ENCODE peak calls at places on chromosome 4, in four cellular contexts. One of them, this sample, is unnamed.

GRCh38 chr4:52376107-52376704 is 282.9 kb downstream of the USP46 start:
- DNase-seq in ascending aorta: no peak
- DNase-seq in cardiac fibroblast: peak
- DNase-seq in astrocyte of the spinal cord: peak
- DNase-seq in this sample: peak

GRCh38 chr4:145177906-145178538 is 2.4 kb downstream of the OTUD4 start:
- DNase-seq in ascending aorta: no peak
- DNase-seq in cardiac fibroblast: peak
- DNase-seq in astrocyte of the spinal cord: peak
- DNase-seq in this sample: peak

GRCh38 chr4:38805530-38806145 is 1.0 kb upstream of the TLR1 start:
- DNase-seq in ascending aorta: no peak
- DNase-seq in cardiac fibroblast: peak
- DNase-seq in astrocyte of the spinal cord: no peak
- DNase-seq in this sample: peak

GRCh38 chr4:187125062-187125461 is 401.4 kb upstream of the FAT1 start:
- DNase-seq in ascending aorta: no peak
- DNase-seq in cardiac fibroblast: no peak
- DNase-seq in astrocyte of the spinal cord: no peak
- DNase-seq in this sample: no peak

GRCh38 chr4:72569719-72570235 is 756 bp upstream of the ADAMTS3 start:
- DNase-seq in ascending aorta: peak
- DNase-seq in cardiac fibroblast: no peak
- DNase-seq in astrocyte of the spinal cord: peak
- DNase-seq in this sample: peak

GRCh38 chr4:1112174-1112820 is 1.1 kb downstream of the RNF212 start:
- DNase-seq in ascending aorta: no peak
- DNase-seq in cardiac fibroblast: no peak
- DNase-seq in astrocyte of the spinal cord: no peak
- DNase-seq in this sample: no peak

GRCh38 chr4:45453258-45453841 is 670.5 kb downstream of the GABRG1 start:
- DNase-seq in ascending aorta: no peak
- DNase-seq in cardiac fibroblast: peak
- DNase-seq in astrocyte of the spinal cord: peak
- DNase-seq in this sample: peak

GRCh38 chr4:189355590-189355989 is 585.1 kb upstream of the FRG1 start:
- DNase-seq in ascending aorta: no peak
- DNase-seq in cardiac fibroblast: no peak
- DNase-seq in astrocyte of the spinal cord: no peak
- DNase-seq in this sample: no peak

GRCh38 chr4:148112231-148112982 is 329.8 kb downstream of the NR3C2 start:
- DNase-seq in ascending aorta: no peak
- DNase-seq in cardiac fibroblast: peak
- DNase-seq in astrocyte of the spinal cord: peak
- DNase-seq in this sample: peak

GRCh38 chr4:40337081-40337480 is 1.9 kb downstream of the CHRNA9 start:
- DNase-seq in ascending aorta: no peak
- DNase-seq in cardiac fibroblast: no peak
- DNase-seq in astrocyte of the spinal cord: no peak
- DNase-seq in this sample: no peak

GRCh38 chr4:151409470-151410313 is 716 bp downstream of the FHIP1A start:
- DNase-seq in ascending aorta: no peak
- DNase-seq in cardiac fibroblast: peak
- DNase-seq in astrocyte of the spinal cord: peak
- DNase-seq in this sample: peak

GRCh38 chr4:15043226-15043625 is 40.9 kb downstream of the CPEB2 start:
- DNase-seq in ascending aorta: no peak
- DNase-seq in cardiac fibroblast: no peak
- DNase-seq in astrocyte of the spinal cord: no peak
- DNase-seq in this sample: no peak

DNA sequence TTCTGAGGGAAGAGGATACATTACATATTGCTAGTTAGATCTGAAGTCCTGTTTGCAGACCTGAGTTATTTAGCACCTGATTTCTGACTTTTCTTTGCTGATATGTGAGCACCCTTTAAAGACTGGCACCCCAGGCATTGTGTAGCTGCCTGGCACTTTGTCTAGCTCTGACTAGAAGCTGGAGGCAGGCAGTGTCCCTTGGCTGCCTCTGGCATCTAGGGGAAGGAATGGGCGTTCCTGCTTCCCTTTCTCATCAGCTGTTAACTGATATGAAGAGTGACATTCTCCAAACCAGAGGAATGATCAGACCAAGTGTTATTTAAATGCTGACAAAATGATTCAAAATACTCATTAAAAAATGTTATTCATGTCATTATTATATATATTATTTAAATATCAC is 30.3 kb upstream of the SHISA3 start:
- DNase-seq in ascending aorta: no peak
- DNase-seq in cardiac fibroblast: no peak
- DNase-seq in astrocyte of the spinal cord: no peak
- DNase-seq in this sample: no peak
- H3K4me3 ChIP-seq in ascending aorta: no peak
- H3K4me3 ChIP-seq in cardiac fibroblast: no peak
- H3K4me3 ChIP-seq in astrocyte of the spinal cord: no peak
- H3K4me3 ChIP-seq in this sample: no peak

DNA sequence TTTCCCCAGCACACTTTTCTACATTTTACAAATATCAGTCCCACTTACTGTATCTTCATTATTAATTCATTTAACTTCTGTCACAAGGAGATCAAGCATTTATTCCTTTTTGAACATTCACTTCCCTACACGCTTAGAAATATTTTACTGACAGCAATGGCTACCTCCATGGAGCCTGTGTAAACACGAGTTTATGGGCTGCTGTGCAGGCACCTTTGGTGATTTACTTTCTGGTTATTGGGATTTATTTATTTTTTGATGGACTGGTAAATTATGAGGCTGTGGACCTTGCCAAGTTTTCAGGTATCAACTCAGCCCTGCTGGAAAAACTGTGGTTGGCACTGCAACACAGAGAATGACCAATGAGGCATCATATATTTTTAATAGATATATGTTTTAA is 45.4 kb upstream of the PAQR3 start:
- DNase-seq in ascending aorta: no peak
- DNase-seq in cardiac fibroblast: no peak
- DNase-seq in astrocyte of the spinal cord: no peak
- DNase-seq in this sample: no peak
- H3K4me3 ChIP-seq in ascending aorta: no peak
- H3K4me3 ChIP-seq in cardiac fibroblast: no peak
- H3K4me3 ChIP-seq in astrocyte of the spinal cord: no peak
- H3K4me3 ChIP-seq in this sample: no peak

GRCh38 chr4:153527690-153528089 is 61.5 kb downstream of the TMEM131L start:
- DNase-seq in ascending aorta: peak
- DNase-seq in cardiac fibroblast: no peak
- DNase-seq in astrocyte of the spinal cord: no peak
- DNase-seq in this sample: no peak

GRCh38 chr4:153530284-153530995 is 64.3 kb downstream of the TMEM131L start:
- DNase-seq in ascending aorta: peak
- DNase-seq in cardiac fibroblast: no peak
- DNase-seq in astrocyte of the spinal cord: no peak
- DNase-seq in this sample: no peak

GRCh38 chr4:153528705-153529493 is 62.7 kb downstream of the TMEM131L start:
- DNase-seq in ascending aorta: peak
- DNase-seq in cardiac fibroblast: no peak
- DNase-seq in astrocyte of the spinal cord: no peak
- DNase-seq in this sample: no peak

GRCh38 chr4:153530996-153531375 is 64.8 kb downstream of the TMEM131L start:
- DNase-seq in ascending aorta: no peak
- DNase-seq in cardiac fibroblast: no peak
- DNase-seq in astrocyte of the spinal cord: no peak
- DNase-seq in this sample: no peak

GRCh38 chr4:153529646-153530045 is 63.5 kb downstream of the TMEM131L start:
- DNase-seq in ascending aorta: no peak
- DNase-seq in cardiac fibroblast: peak
- DNase-seq in astrocyte of the spinal cord: no peak
- DNase-seq in this sample: peak
- H3K4me3 ChIP-seq in ascending aorta: no peak
- H3K4me3 ChIP-seq in cardiac fibroblast: no peak
- H3K4me3 ChIP-seq in astrocyte of the spinal cord: no peak
- H3K4me3 ChIP-seq in this sample: no peak

GRCh38 chr4:8203817-8204216 is 4.7 kb downstream of the SH3TC1 start:
- DNase-seq in ascending aorta: no peak
- DNase-seq in cardiac fibroblast: no peak
- DNase-seq in astrocyte of the spinal cord: no peak
- DNase-seq in this sample: no peak

GRCh38 chr4:8204576-8205227 is 5.6 kb downstream of the SH3TC1 start:
- DNase-seq in ascending aorta: no peak
- DNase-seq in cardiac fibroblast: no peak
- DNase-seq in astrocyte of the spinal cord: no peak
- DNase-seq in this sample: no peak

GRCh38 chr4:8201341-8201781 is 2.3 kb downstream of the SH3TC1 start:
- DNase-seq in ascending aorta: no peak
- DNase-seq in cardiac fibroblast: peak
- DNase-seq in astrocyte of the spinal cord: no peak
- DNase-seq in this sample: no peak

GRCh38 chr4:8202108-8202507 is 3.0 kb downstream of the SH3TC1 start:
- DNase-seq in ascending aorta: no peak
- DNase-seq in cardiac fibroblast: no peak
- DNase-seq in astrocyte of the spinal cord: no peak
- DNase-seq in this sample: no peak

DNA sequence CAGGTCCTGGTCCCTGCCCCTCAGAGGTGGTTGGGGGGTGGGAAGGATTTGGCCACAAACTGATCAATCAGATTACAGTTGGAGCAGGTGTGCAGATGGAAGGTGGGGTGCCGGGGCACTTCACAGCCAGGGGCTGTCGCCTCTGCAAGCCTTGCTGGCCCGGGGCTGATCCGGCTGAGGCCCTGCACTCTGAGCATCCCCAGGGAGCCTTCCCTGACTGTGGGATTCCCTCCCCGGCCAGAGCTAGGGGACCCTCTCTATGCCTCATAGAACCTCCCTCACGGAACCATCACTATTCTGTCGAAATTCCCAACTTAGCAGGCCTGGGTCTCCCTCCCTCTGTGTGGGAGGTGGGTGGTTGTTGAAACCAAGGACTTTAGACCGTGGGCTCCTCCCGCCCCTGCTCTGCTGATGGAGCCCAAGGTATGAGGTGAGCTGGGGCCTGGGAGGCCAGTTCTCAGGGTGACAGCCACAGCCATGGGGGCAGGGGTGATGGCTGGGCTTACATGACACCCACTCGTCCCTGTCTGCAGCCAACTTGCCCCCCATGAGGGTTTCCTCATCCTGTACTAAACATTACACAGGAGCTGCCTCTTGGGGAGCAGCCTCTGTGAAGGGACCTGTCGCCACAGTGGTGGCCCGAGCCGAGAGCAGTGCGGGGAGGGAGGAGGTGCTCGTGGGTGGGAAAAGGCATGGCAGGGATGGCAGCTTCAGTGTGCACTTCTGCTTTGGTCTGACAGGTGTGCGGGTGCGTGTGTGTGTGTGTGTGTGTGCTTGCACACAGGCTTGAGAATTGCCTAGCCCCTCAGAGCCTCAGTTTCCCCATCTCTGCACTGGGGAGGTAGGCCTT is 3.7 kb downstream of the SH3TC1 start:
- DNase-seq in ascending aorta: no peak
- DNase-seq in cardiac fibroblast: no peak
- DNase-seq in astrocyte of the spinal cord: no peak
- DNase-seq in this sample: no peak
- H3K4me3 ChIP-seq in ascending aorta: no peak
- H3K4me3 ChIP-seq in cardiac fibroblast: no peak
- H3K4me3 ChIP-seq in astrocyte of the spinal cord: no peak
- H3K4me3 ChIP-seq in this sample: no peak

GRCh38 chr4:118268780-118269179 is 84.0 kb downstream of the PRSS12 start:
- DNase-seq in ascending aorta: no peak
- DNase-seq in cardiac fibroblast: no peak
- DNase-seq in astrocyte of the spinal cord: no peak
- DNase-seq in this sample: no peak

GRCh38 chr4:118264096-118264495 is 88.7 kb downstream of the PRSS12 start:
- DNase-seq in ascending aorta: no peak
- DNase-seq in cardiac fibroblast: no peak
- DNase-seq in astrocyte of the spinal cord: no peak
- DNase-seq in this sample: no peak

GRCh38 chr4:118270492-118270891 is 82.3 kb downstream of the PRSS12 start:
- DNase-seq in ascending aorta: no peak
- DNase-seq in cardiac fibroblast: peak
- DNase-seq in astrocyte of the spinal cord: peak
- DNase-seq in this sample: peak

DNA sequence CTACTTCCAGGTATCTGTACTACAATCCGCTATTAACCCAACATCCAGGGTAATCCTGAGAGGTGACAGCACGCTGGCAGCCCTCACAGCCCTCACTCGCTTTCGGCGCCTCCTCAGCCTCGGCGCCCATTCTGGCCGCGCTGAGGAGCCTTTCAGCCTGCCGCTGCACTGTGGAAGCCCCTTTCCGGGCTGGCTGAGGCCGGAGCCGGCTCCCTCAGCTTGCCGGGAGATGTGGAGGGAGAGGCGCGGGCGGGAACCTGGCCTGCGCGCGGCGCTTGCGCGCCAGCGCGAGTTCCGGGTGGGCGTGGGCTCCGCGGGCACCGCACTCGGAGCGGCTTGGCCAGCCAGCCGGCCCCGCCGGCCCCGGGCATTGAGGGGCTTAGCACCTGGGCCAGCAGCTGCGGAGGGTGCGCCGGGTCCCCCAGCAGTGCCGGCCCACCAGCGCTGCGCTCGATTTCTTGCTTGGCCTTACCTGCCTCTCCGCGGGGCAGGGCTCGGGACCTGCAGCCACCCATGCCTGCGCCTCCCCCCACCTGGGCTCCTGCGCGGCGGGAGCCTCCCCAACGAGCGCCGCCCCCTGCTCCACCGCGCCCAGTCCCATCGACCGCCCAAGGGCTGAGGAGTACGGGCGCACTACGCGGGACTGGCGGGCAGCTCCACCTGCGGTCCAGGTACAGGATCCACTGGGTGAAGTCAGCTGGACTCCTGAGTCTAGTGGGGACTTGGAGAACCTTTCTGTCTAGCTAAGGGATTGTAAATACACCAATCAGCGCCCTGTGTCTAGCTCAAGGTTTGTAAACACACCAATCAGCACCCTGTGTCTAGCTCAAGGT is 87.3 kb downstream of the PRSS12 start:
- DNase-seq in ascending aorta: no peak
- DNase-seq in cardiac fibroblast: peak
- DNase-seq in astrocyte of the spinal cord: no peak
- DNase-seq in this sample: peak
- H3K4me3 ChIP-seq in ascending aorta: peak
- H3K4me3 ChIP-seq in cardiac fibroblast: peak
- H3K4me3 ChIP-seq in astrocyte of the spinal cord: peak
- H3K4me3 ChIP-seq in this sample: peak

GRCh38 chr4:37682701-37683401 is 3.3 kb downstream of the RELL1 start:
- DNase-seq in ascending aorta: no peak
- DNase-seq in cardiac fibroblast: no peak
- DNase-seq in astrocyte of the spinal cord: no peak
- DNase-seq in this sample: no peak
- H3K4me3 ChIP-seq in ascending aorta: no peak
- H3K4me3 ChIP-seq in cardiac fibroblast: no peak
- H3K4me3 ChIP-seq in astrocyte of the spinal cord: no peak
- H3K4me3 ChIP-seq in this sample: no peak

GRCh38 chr4:18937746-18938145 is 916.2 kb upstream of the LCORL start:
- DNase-seq in ascending aorta: no peak
- DNase-seq in cardiac fibroblast: no peak
- DNase-seq in astrocyte of the spinal cord: no peak
- DNase-seq in this sample: no peak

GRCh38 chr4:18934197-18934596 is 912.6 kb upstream of the LCORL start:
- DNase-seq in ascending aorta: no peak
- DNase-seq in cardiac fibroblast: no peak
- DNase-seq in astrocyte of the spinal cord: no peak
- DNase-seq in this sample: no peak

GRCh38 chr4:18938343-18939109 is 917.0 kb upstream of the LCORL start:
- DNase-seq in ascending aorta: no peak
- DNase-seq in cardiac fibroblast: no peak
- DNase-seq in astrocyte of the spinal cord: peak
- DNase-seq in this sample: no peak

GRCh38 chr4:18935956-18936355 is 914.4 kb upstream of the LCORL start:
- DNase-seq in ascending aorta: no peak
- DNase-seq in cardiac fibroblast: no peak
- DNase-seq in astrocyte of the spinal cord: no peak
- DNase-seq in this sample: peak

GRCh38 chr4:18937080-18937479 is 915.5 kb upstream of the LCORL start:
- DNase-seq in ascending aorta: no peak
- DNase-seq in cardiac fibroblast: no peak
- DNase-seq in astrocyte of the spinal cord: no peak
- DNase-seq in this sample: no peak
- H3K4me3 ChIP-seq in ascending aorta: no peak
- H3K4me3 ChIP-seq in cardiac fibroblast: no peak
- H3K4me3 ChIP-seq in astrocyte of the spinal cord: no peak
- H3K4me3 ChIP-seq in this sample: no peak